ENCODE peak calls at places on chromosomes 6 and 20, in five cellular contexts. A is HepG2, L is GM12878, X is GM12891, T is K562. F is an unnamed sample.

GRCh38 chr6:136945626-136946235 is 23.6 kb downstream of the SLC35D3 start:
- DNase-seq in A (no peak), L (no peak), X (no peak), T (no peak), F (no peak)

GRCh38 chr6:36160147-36160760 is 29.9 kb downstream of the MAPK13 start:
- DNase-seq in A (no peak), L (no peak), X (no peak), T (no peak), F (no peak)

GRCh38 chr6:168126566-168127383 is 47.8 kb upstream of the FRMD1 start:
- DNase-seq in A (no peak), L (no peak), X (no peak), T (no peak), F (no peak)

GRCh38 chr6:35583893-35584688 is 71.4 kb upstream of the TULP1 start:
- DNase-seq in A (peak), L (peak), X (no peak), T (peak), F (no peak)

GRCh38 chr20:32010096-32010495 is at the start of gene CCM2L:
- DNase-seq in A (no peak), L (no peak), X (no peak), T (no peak), F (no peak)

GRCh38 chr20:32116079-32116521 is 6.6 kb downstream of the TM9SF4 start:
- DNase-seq in A (no peak), L (no peak), X (no peak), T (no peak), F (no peak)

GRCh38 chr20:1816384-1817381 is 78.5 kb upstream of the SIRPA start:
- DNase-seq in A (no peak), L (no peak), X (no peak), T (no peak), F (no peak)

GRCh38 chr6:81767163-81768000 is 14.9 kb upstream of the TENT5A start:
- DNase-seq in A (peak), L (no peak), X (no peak), T (no peak), F (no peak)

GRCh38 chr6:12538881-12539357 is 177.6 kb upstream of the PHACTR1 start:
- DNase-seq in A (peak), L (no peak), X (no peak), T (no peak), F (no peak)

GRCh38 chr20:1437222-1437904 is 29.3 kb downstream of the NSFL1C start:
- DNase-seq in A (peak), L (peak), X (peak), T (peak), F (peak)

GRCh38 chr20:15619816-15620215 is 953.4 kb downstream of the KIF16B start:
- DNase-seq in A (no peak), L (no peak), X (no peak), T (no peak), F (no peak)

GRCh38 chr6:122789078-122789861 is at the start of gene SMPDL3A:
- DNase-seq in A (peak), L (no peak), X (peak), T (peak), F (peak)

GRCh38 chr20:10007158-10007557 is 27.6 kb upstream of the ANKEF1 start:
- DNase-seq in A (no peak), L (no peak), X (no peak), T (no peak), F (no peak)

GRCh38 chr6:169654590-169655391 is 47.0 kb downstream of the WDR27 start:
- DNase-seq in A (no peak), L (no peak), X (peak), T (no peak), F (peak)

GRCh38 chr6:39114395-39114706 is 635 bp downstream of the SAYSD1 start:
- DNase-seq in A (no peak), L (no peak), X (no peak), T (no peak), F (no peak)
- TF ChIP-seq TAF1 in A (no peak), L (no peak), X (no peak), T (no peak), F (no peak)

DNA sequence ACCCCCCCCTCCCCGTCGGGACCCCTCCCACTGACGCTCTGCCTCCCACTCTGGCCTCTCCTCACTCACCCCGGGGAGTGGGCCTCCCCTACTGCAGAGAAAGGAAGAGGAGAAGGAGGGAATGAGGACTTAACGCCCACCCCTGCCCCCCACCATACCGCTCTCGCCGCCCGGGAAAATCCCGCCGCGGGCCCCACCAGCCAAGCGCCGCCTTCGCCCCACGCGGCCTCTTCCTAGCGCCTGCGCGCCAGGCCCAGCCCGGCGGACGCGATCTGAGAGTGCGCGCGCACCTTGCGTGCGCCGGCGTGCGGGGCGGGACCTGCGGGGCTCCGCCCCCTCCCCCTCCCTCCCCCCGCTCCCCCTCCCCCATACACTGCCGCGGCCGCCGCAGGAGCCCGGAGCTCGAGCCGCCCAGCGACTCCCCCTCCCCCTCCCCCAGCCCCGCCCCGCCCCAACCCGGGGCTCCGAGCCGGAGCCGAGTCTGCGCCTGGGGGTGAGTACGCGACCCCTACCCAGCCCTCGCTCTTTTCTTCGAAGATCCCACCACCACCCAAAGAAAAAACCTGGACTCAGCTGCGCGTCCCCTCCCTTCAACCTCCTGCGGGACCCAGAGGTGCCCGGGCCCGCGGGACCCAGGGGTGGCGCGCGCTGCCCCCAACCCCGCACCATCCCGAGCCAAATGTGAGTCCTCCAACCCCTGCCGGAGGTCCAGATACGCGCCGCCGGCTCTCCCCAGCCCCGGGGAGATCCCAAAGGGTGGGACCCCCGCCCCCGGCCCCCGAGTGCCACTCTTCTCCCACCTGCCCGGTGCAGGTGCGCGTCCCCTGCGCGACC is at the start of the genes MRPL14 and TMEM63B:
- DNase-seq in A (peak), L (peak), X (peak), T (peak), F (peak)
- TF ChIP-seq POLR2A in A (peak), L (peak), X (peak), T (peak), F (peak)

GRCh38 chr6:156776470-156776840 is 723 bp upstream of the ARID1B start:
- DNase-seq in A (peak), L (no peak), X (no peak), T (peak), F (no peak)
- TF ChIP-seq POLR2AphosphoS5 in A (peak), L (no peak), X (no peak), T (no peak), F (peak)

DNA sequence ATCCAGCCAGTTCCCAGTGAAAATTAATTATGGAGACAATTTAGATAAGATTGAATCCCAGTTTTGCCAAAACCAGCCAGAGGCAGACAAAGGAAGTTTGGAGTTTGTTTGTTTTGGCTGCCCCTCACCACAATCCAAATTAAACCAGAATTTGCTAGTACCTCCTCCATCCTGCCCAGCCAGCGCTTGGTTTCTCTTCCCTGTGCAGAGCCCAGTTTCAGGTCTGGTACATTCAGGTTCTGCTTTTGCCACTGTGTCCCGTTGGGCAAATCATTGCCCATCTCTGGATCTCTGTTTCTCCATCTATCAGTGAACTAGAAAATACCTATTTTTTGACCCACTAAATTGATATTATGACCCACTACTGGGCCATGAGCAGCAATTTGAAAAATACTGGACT is 26.4 kb downstream of the FOXP4 start:
- DNase-seq in A (no peak), L (no peak), X (no peak), T (no peak), F (no peak)
- TF ChIP-seq TAF1 in A (no peak), L (no peak), X (no peak), T (no peak), F (no peak)

GRCh38 chr6:150492507-150492906 is 107.2 kb upstream of the PLEKHG1 start:
- DNase-seq in A (no peak), L (no peak), X (no peak), T (peak), F (no peak)
- TF ChIP-seq POLR2A in A (no peak), L (no peak), X (no peak), T (no peak), F (no peak)

DNA sequence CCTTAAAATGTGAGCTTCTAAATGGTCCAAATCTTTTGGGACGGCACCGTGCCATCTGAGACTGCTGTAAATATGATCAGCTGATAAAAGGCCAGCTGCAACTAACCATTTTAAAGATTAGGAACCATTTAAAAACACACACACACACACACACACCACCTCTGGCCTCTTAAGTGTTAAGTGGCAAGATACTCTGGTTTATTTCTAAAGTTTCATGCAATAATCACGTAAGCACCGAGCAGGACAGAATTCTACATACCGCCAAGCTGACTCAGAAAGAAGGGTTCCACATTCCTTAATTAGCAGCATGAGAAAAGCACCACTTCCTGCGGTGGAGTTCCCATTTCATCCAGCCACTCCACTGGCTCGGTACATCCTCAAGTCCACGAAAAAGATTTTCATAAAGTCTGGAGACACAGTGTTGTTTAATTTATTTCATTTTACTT is 17.8 kb upstream of the ZNF217 start:
- DNase-seq in A (no peak), L (peak), X (no peak), T (peak), F (no peak)
- TF ChIP-seq POLR2AphosphoS5 in A (no peak), L (no peak), X (no peak), T (peak), F (no peak)

GRCh38 chr20:4820833-4821518 is 99.3 kb downstream of the PRND start:
- DNase-seq in A (no peak), L (no peak), X (no peak), T (no peak), F (no peak)

GRCh38 chr20:4817230-4817671 is 95.5 kb downstream of the PRND start:
- DNase-seq in A (peak), L (no peak), X (no peak), T (peak), F (no peak)

GRCh38 chr20:4815618-4816017 is 93.9 kb downstream of the PRND start:
- DNase-seq in A (no peak), L (no peak), X (no peak), T (no peak), F (no peak)

GRCh38 chr20:4819901-4820300 is 98.2 kb downstream of the PRND start:
- DNase-seq in A (no peak), L (no peak), X (no peak), T (no peak), F (no peak)

DNA sequence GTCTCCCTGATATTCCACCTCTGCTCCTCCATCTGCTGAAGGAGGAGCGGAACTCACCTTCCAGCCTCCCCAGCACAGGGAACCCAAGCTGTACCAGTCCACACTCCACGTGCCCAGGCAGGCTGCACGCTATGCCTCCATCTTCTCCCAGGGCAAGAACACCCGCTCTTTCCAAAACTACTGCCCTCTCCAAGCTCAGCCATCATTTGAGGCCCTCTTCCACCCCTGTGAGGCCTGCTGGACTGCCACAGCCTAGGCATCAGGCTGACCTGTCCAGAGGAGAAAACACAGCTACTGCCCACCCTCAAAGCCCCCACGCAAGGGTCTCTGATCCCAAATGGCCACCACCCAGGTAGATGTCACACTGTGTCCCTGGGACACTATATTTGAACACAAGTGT is 99.9 kb downstream of the PRND start:
- DNase-seq in A (no peak), L (no peak), X (no peak), T (no peak), F (no peak)
- TF ChIP-seq TAF1 in A (no peak), L (no peak), X (no peak), T (no peak), F (no peak)